ENCODE peak calls at places on chromosomes 6 and 20, in six cellular contexts. One of them, this sample, is unnamed.
A peak's percentile ranks its signal among the peaks of the same experiment; 100 is the strongest.

GRCh38 chr6:75128881-75129570 is 76.8 kb downstream of the COL12A1 start:
- DNase-seq in D341Med: no peak
- DNase-seq in tibial nerve: no peak
- DNase-seq in HS-27A: no peak
- DNase-seq in GM13977: no peak
- DNase-seq in activated B cell treated with CpG ODN at 0.5 μM for 24 hours: no peak
- DNase-seq in this sample: no peak

GRCh38 chr6:170516783-170517616 is 36.1 kb downstream of the PSMB1 start:
- DNase-seq in GM13977: peak; percentile 48
- DNase-seq in HS-27A: peak; percentile 35
- DNase-seq in D341Med: peak; percentile 73
- DNase-seq in tibial nerve: no peak
- DNase-seq in activated B cell treated with CpG ODN at 0.5 μM for 24 hours: no peak
- DNase-seq in this sample: peak; percentile 86

GRCh38 chr6:158211273-158212055 is 43.3 kb downstream of the GTF2H5 start:
- DNase-seq in D341Med: no peak
- DNase-seq in HS-27A: peak; percentile 70
- DNase-seq in activated B cell treated with CpG ODN at 0.5 μM for 24 hours: no peak
- DNase-seq in GM13977: no peak
- DNase-seq in tibial nerve: no peak
- DNase-seq in this sample: no peak

GRCh38 chr20:40683221-40683893 is 5.7 kb downstream of the MAFB start:
- DNase-seq in D341Med: peak; percentile 42
- DNase-seq in GM13977: no peak
- DNase-seq in tibial nerve: no peak
- DNase-seq in activated B cell treated with CpG ODN at 0.5 μM for 24 hours: no peak
- DNase-seq in HS-27A: no peak
- DNase-seq in this sample: no peak

GRCh38 chr6:121826156-121826810 is 390.8 kb downstream of the GJA1 start:
- DNase-seq in GM13977: no peak
- DNase-seq in D341Med: no peak
- DNase-seq in HS-27A: peak; percentile 82
- DNase-seq in activated B cell treated with CpG ODN at 0.5 μM for 24 hours: no peak
- DNase-seq in tibial nerve: no peak
- DNase-seq in this sample: peak; percentile 49

GRCh38 chr20:22339091-22339881 is 245.1 kb downstream of the FOXA2 start:
- DNase-seq in HS-27A: no peak
- DNase-seq in tibial nerve: no peak
- DNase-seq in GM13977: peak; percentile 56
- DNase-seq in activated B cell treated with CpG ODN at 0.5 μM for 24 hours: no peak
- DNase-seq in D341Med: peak; percentile 44
- DNase-seq in this sample: peak; percentile 80

GRCh38 chr6:138307352-138307751 is 70.4 kb upstream of the SMIM28 start:
- DNase-seq in activated B cell treated with CpG ODN at 0.5 μM for 24 hours: no peak
- DNase-seq in tibial nerve: no peak
- DNase-seq in D341Med: no peak
- DNase-seq in HS-27A: no peak
- DNase-seq in GM13977: no peak
- DNase-seq in this sample: no peak

GRCh38 chr6:132259070-132259469 is 142.2 kb downstream of the MOXD1 start:
- DNase-seq in D341Med: no peak
- DNase-seq in HS-27A: no peak
- DNase-seq in activated B cell treated with CpG ODN at 0.5 μM for 24 hours: no peak
- DNase-seq in tibial nerve: no peak
- DNase-seq in GM13977: no peak
- DNase-seq in this sample: peak; percentile 5

GRCh38 chr20:361562-361961 is 14.7 kb downstream of the NRSN2 start:
- DNase-seq in activated B cell treated with CpG ODN at 0.5 μM for 24 hours: no peak
- DNase-seq in D341Med: no peak
- DNase-seq in tibial nerve: no peak
- DNase-seq in GM13977: peak; percentile 64
- DNase-seq in HS-27A: no peak
- DNase-seq in this sample: no peak

GRCh38 chr6:1872649-1873131 is 263.0 kb downstream of the FOXC1 start:
- DNase-seq in GM13977: no peak
- DNase-seq in tibial nerve: no peak
- DNase-seq in HS-27A: no peak
- DNase-seq in D341Med: peak; percentile 85
- DNase-seq in activated B cell treated with CpG ODN at 0.5 μM for 24 hours: no peak
- DNase-seq in this sample: peak; percentile 35

GRCh38 chr20:63005862-63006564 is 751 bp downstream of the BHLHE23 start:
- DNase-seq in HS-27A: no peak
- DNase-seq in D341Med: peak; percentile 74
- DNase-seq in activated B cell treated with CpG ODN at 0.5 μM for 24 hours: no peak
- DNase-seq in GM13977: no peak
- DNase-seq in tibial nerve: no peak
- DNase-seq in this sample: no peak

GRCh38 chr20:38167851-38168760 is 3.0 kb upstream of the TGM2 start:
- DNase-seq in tibial nerve: no peak
- DNase-seq in GM13977: no peak
- DNase-seq in D341Med: no peak
- DNase-seq in HS-27A: peak; percentile 94
- DNase-seq in activated B cell treated with CpG ODN at 0.5 μM for 24 hours: no peak
- DNase-seq in this sample: peak; percentile 84

GRCh38 chr6:131917318-131917717 is 33.9 kb downstream of the CCN2 start:
- DNase-seq in HS-27A: no peak
- DNase-seq in D341Med: no peak
- DNase-seq in activated B cell treated with CpG ODN at 0.5 μM for 24 hours: no peak
- DNase-seq in tibial nerve: no peak
- DNase-seq in GM13977: no peak
- DNase-seq in this sample: peak; percentile 23

GRCh38 chr6:128919412-128919811 is 36.5 kb downstream of the LAMA2 start:
- DNase-seq in activated B cell treated with CpG ODN at 0.5 μM for 24 hours: no peak
- DNase-seq in HS-27A: no peak
- DNase-seq in D341Med: no peak
- DNase-seq in GM13977: no peak
- DNase-seq in tibial nerve: no peak
- DNase-seq in this sample: no peak

GRCh38 chr6:169701218-169701952 is 444 bp downstream of the WDR27 start:
- DNase-seq in D341Med: peak; percentile 51
- DNase-seq in activated B cell treated with CpG ODN at 0.5 μM for 24 hours: no peak
- DNase-seq in HS-27A: no peak
- DNase-seq in tibial nerve: no peak
- DNase-seq in GM13977: peak; percentile 22
- DNase-seq in this sample: no peak

GRCh38 chr6:158554611-158555361 is 5.1 kb upstream of the TMEM181 start:
- DNase-seq in activated B cell treated with CpG ODN at 0.5 μM for 24 hours: no peak
- DNase-seq in HS-27A: no peak
- DNase-seq in D341Med: no peak
- DNase-seq in tibial nerve: no peak
- DNase-seq in GM13977: no peak
- DNase-seq in this sample: no peak

GRCh38 chr6:17986656-17987575 is 519 bp downstream of the KIF13A start:
- DNase-seq in tibial nerve: peak; percentile 40
- DNase-seq in GM13977: peak; percentile 58
- DNase-seq in activated B cell treated with CpG ODN at 0.5 μM for 24 hours: peak; percentile 43
- DNase-seq in HS-27A: peak; percentile 54
- DNase-seq in D341Med: peak; percentile 75
- DNase-seq in this sample: peak; percentile 50

GRCh38 chr6:6461138-6461537 is 127.4 kb upstream of the LY86 start:
- DNase-seq in activated B cell treated with CpG ODN at 0.5 μM for 24 hours: no peak
- DNase-seq in GM13977: no peak
- DNase-seq in tibial nerve: no peak
- DNase-seq in HS-27A: no peak
- DNase-seq in D341Med: no peak
- DNase-seq in this sample: no peak

GRCh38 chr6:26025047-26025893 is 62.0 kb upstream of the HFE start:
- DNase-seq in HS-27A: peak; percentile 55
- DNase-seq in activated B cell treated with CpG ODN at 0.5 μM for 24 hours: no peak
- DNase-seq in tibial nerve: no peak
- DNase-seq in GM13977: no peak
- DNase-seq in D341Med: no peak
- DNase-seq in this sample: no peak

GRCh38 chr6:75220365-75220764 is 14.5 kb upstream of the COL12A1 start:
- DNase-seq in GM13977: no peak
- DNase-seq in HS-27A: no peak
- DNase-seq in activated B cell treated with CpG ODN at 0.5 μM for 24 hours: no peak
- DNase-seq in D341Med: no peak
- DNase-seq in tibial nerve: no peak
- DNase-seq in this sample: no peak

GRCh38 chr6:113361014-113361645 is 496.0 kb upstream of the MARCKS start:
- DNase-seq in D341Med: no peak
- DNase-seq in tibial nerve: no peak
- DNase-seq in HS-27A: peak; percentile 83
- DNase-seq in activated B cell treated with CpG ODN at 0.5 μM for 24 hours: no peak
- DNase-seq in GM13977: no peak
- DNase-seq in this sample: peak; percentile 9

GRCh38 chr6:18350728-18351127 is 36.4 kb upstream of the RNF144B start:
- DNase-seq in D341Med: no peak
- DNase-seq in tibial nerve: no peak
- DNase-seq in GM13977: no peak
- DNase-seq in HS-27A: no peak
- DNase-seq in activated B cell treated with CpG ODN at 0.5 μM for 24 hours: no peak
- DNase-seq in this sample: peak; percentile 30

GRCh38 chr6:116404706-116405105 is 34.0 kb downstream of the DSE start:
- DNase-seq in HS-27A: no peak
- DNase-seq in tibial nerve: no peak
- DNase-seq in GM13977: no peak
- DNase-seq in activated B cell treated with CpG ODN at 0.5 μM for 24 hours: no peak
- DNase-seq in D341Med: no peak
- DNase-seq in this sample: no peak

GRCh38 chr6:111663692-111664564 is 58.2 kb upstream of the TRAF3IP2 start:
- DNase-seq in D341Med: no peak
- DNase-seq in HS-27A: no peak
- DNase-seq in tibial nerve: no peak
- DNase-seq in GM13977: no peak
- DNase-seq in activated B cell treated with CpG ODN at 0.5 μM for 24 hours: no peak
- DNase-seq in this sample: no peak

GRCh38 chr6:45631396-45631795 is 253.7 kb upstream of the SUPT3H start:
- DNase-seq in GM13977: no peak
- DNase-seq in activated B cell treated with CpG ODN at 0.5 μM for 24 hours: no peak
- DNase-seq in tibial nerve: no peak
- DNase-seq in HS-27A: no peak
- DNase-seq in D341Med: no peak
- DNase-seq in this sample: peak; percentile 58

GRCh38 chr6:20952605-20953004 is 418.3 kb downstream of the CDKAL1 start:
- DNase-seq in activated B cell treated with CpG ODN at 0.5 μM for 24 hours: no peak
- DNase-seq in D341Med: no peak
- DNase-seq in GM13977: no peak
- DNase-seq in tibial nerve: no peak
- DNase-seq in HS-27A: peak; percentile 19
- DNase-seq in this sample: no peak

GRCh38 chr6:100549406-100550167 is 84.9 kb upstream of the SIM1 start:
- DNase-seq in HS-27A: peak; percentile 29
- DNase-seq in activated B cell treated with CpG ODN at 0.5 μM for 24 hours: no peak
- DNase-seq in GM13977: no peak
- DNase-seq in tibial nerve: no peak
- DNase-seq in D341Med: no peak
- DNase-seq in this sample: no peak

GRCh38 chr6:157106487-157106886 is 216.8 kb downstream of the TMEM242 start:
- DNase-seq in D341Med: no peak
- DNase-seq in activated B cell treated with CpG ODN at 0.5 μM for 24 hours: no peak
- DNase-seq in HS-27A: peak; percentile 48
- DNase-seq in tibial nerve: no peak
- DNase-seq in GM13977: no peak
- DNase-seq in this sample: no peak